ENCODE peak calls at places on chromosomes 11 and 22, in six cellular contexts. V, R, G, Q, Y and H are unnamed samples.

GRCh38 chr22:25745341-25746011 is 3.5 kb downstream of the MYO18B start:
- DNase-seq in G (no peak), Y (peak), V (no peak), Q (no peak), R (no peak), H (no peak)

GRCh38 chr11:26234451-26234850 is 97.5 kb upstream of the ANO3 start:
- DNase-seq in R (no peak), G (no peak), V (no peak), Q (no peak), Y (peak), H (no peak)

GRCh38 chr11:90650124-90650523 is 427.3 kb upstream of the CHORDC1 start:
- DNase-seq in G (no peak), Y (no peak), Q (no peak), V (no peak), R (no peak), H (no peak)

GRCh38 chr11:12900496-12900895 is 108.6 kb upstream of the RASSF10 start:
- DNase-seq in G (no peak), Q (no peak), R (no peak), V (no peak), Y (peak), H (no peak)

GRCh38 chr11:118251858-118252652 is at the start of gene MPZL3:
- DNase-seq in R (peak), G (peak), Q (peak), V (peak), Y (peak), H (peak)

GRCh38 chr11:130849215-130849568 is 67.1 kb downstream of the SNX19 start:
- DNase-seq in R (no peak), V (no peak), Y (peak), Q (no peak), G (no peak), H (no peak)

GRCh38 chr22:28017558-28017820 is 98.4 kb upstream of the PITPNB start:
- DNase-seq in Y (no peak), Q (no peak), V (no peak), G (no peak), R (no peak), H (no peak)

GRCh38 chr11:81658722-81659121 is 1074.9 kb downstream of the FAM181B start:
- DNase-seq in Y (peak), R (no peak), Q (no peak), V (peak), G (peak), H (no peak)

GRCh38 chr11:120137187-120137610 is 714 bp downstream of the TRIM29 start:
- DNase-seq in V (no peak), Y (no peak), R (no peak), G (no peak), Q (peak), H (no peak)

GRCh38 chr11:62909107-62909894 is 11.9 kb downstream of the CHRM1 start:
- DNase-seq in Q (peak), G (peak), Y (peak), V (peak), R (peak), H (no peak)

GRCh38 chr11:86291466-86292262 is 10.4 kb upstream of the HIKESHI start:
- DNase-seq in Q (peak), G (peak), Y (peak), R (peak), V (peak), H (peak)

GRCh38 chr22:25067851-25068421 is 115.4 kb downstream of the KIAA1671 start:
- DNase-seq in V (no peak), G (no peak), Y (no peak), Q (no peak), R (no peak), H (peak)

GRCh38 chr11:73163638-73164174 is 21.6 kb upstream of the FCHSD2 start:
- DNase-seq in R (no peak), V (no peak), Q (no peak), Y (no peak), G (no peak), H (no peak)

GRCh38 chr11:66130978-66131377 is 60.9 kb downstream of the PACS1 start:
- DNase-seq in V (no peak), Q (no peak), Y (no peak), R (no peak), G (no peak), H (no peak)

GRCh38 chr11:11977206-11977938 is 31.1 kb downstream of the DKK3 start:
- DNase-seq in V (no peak), R (peak), Q (peak), G (peak), Y (peak), H (no peak)

GRCh38 chr11:80533463-80533862 is 1092.6 kb upstream of the TENM4 start:
- DNase-seq in V (no peak), Q (no peak), R (no peak), Y (no peak), G (peak), H (no peak)

GRCh38 chr11:64566042-64566914 is 24.7 kb upstream of the SLC22A12 start:
- DNase-seq in Q (peak), R (peak), V (peak), G (peak), Y (peak), H (no peak)

GRCh38 chr11:26783997-26784396 is 62.1 kb upstream of the SLC5A12 start:
- DNase-seq in V (no peak), Y (no peak), Q (no peak), R (no peak), G (no peak), H (no peak)

GRCh38 chr11:35033011-35033410 is 106.0 kb upstream of the CD44 start:
- DNase-seq in V (no peak), Q (peak), G (no peak), R (no peak), Y (no peak), H (no peak)

GRCh38 chr11:74687237-74688005 is 43.8 kb downstream of the CHRDL2 start:
- DNase-seq in V (peak), Y (peak), G (no peak), Q (no peak), R (no peak), H (no peak)

GRCh38 chr11:64372802-64373597 is 14.0 kb downstream of the RPS6KA4 start:
- DNase-seq in R (no peak), Y (peak), Q (no peak), G (peak), V (peak), H (no peak)

GRCh38 chr11:119990306-119991021 is 147.4 kb downstream of the TRIM29 start:
- DNase-seq in Q (no peak), V (no peak), G (no peak), R (no peak), Y (peak), H (no peak)

GRCh38 chr11:71525938-71526495 is 1.1 kb upstream of the KRTAP5-7 start:
- DNase-seq in G (no peak), V (no peak), Q (no peak), R (no peak), Y (no peak), H (no peak)

GRCh38 chr11:16945671-16946469 is 68.3 kb downstream of the PLEKHA7 start:
- DNase-seq in G (peak), R (peak), V (peak), Y (peak), Q (peak), H (peak)

GRCh38 chr11:74338963-74339362 is 27.5 kb upstream of the P4HA3 start:
- DNase-seq in Q (no peak), R (no peak), Y (no peak), G (no peak), V (no peak), H (no peak)

GRCh38 chr11:97247601-97248000 is 857.8 kb downstream of the JRKL start:
- DNase-seq in V (no peak), Q (no peak), R (no peak), G (no peak), Y (no peak), H (no peak)

GRCh38 chr11:34281256-34281655 is 76.6 kb downstream of the ABTB2 start:
- DNase-seq in V (no peak), Q (no peak), G (no peak), R (no peak), Y (peak), H (no peak)

GRCh38 chr22:26586556-26587325 is 3.2 kb downstream of the TPST2 start:
- DNase-seq in Y (no peak), Q (no peak), G (no peak), V (no peak), R (no peak), H (peak)

GRCh38 chr11:99934008-99934407 is 753.1 kb upstream of the ARHGAP42 start:
- DNase-seq in Y (peak), Q (no peak), V (no peak), G (no peak), R (no peak), H (no peak)

GRCh38 chr22:47782461-47783075 is 1020.1 kb downstream of the TBC1D22A start:
- DNase-seq in G (no peak), V (no peak), R (no peak), Q (no peak), Y (no peak), H (no peak)

GRCh38 chr11:65503923-65504670 is 5.3 kb downstream of the MALAT1 start:
- DNase-seq in R (no peak), V (peak), Y (peak), G (no peak), Q (no peak), H (no peak)

GRCh38 chr11:118264568-118265470 is 722 bp upstream of the MPZL2 start:
- DNase-seq in Q (no peak), Y (no peak), G (peak), R (no peak), V (no peak), H (no peak)

GRCh38 chr11:17921620-17922473 is 91.0 kb downstream of the SERGEF start:
- DNase-seq in V (peak), Q (no peak), Y (peak), G (no peak), R (no peak), H (no peak)

GRCh38 chr11:117144477-117145392 is 648 bp downstream of the PAFAH1B2 start:
- DNase-seq in Q (peak), R (peak), G (peak), Y (peak), V (peak), H (no peak)

GRCh38 chr11:47398011-47398410 is 10.4 kb upstream of the SLC39A13 start:
- DNase-seq in V (no peak), R (no peak), Q (no peak), G (no peak), Y (no peak), H (no peak)

GRCh38 chr22:29205598-29206371 is at the start of gene EMID1:
- DNase-seq in Y (peak), Q (no peak), R (peak), G (peak), V (peak), H (peak)
- TF ChIP-seq CTCF in Y (peak), Q (no peak), R (peak), G (no peak), V (peak), H (no peak)

GRCh38 chr11:129375731-129376657 is at the start of gene BARX2:
- DNase-seq in Y (peak), G (peak), R (peak), V (no peak), Q (peak), H (no peak)
- TF ChIP-seq CTCF in Y (peak), G (peak), R (peak), V (no peak), Q (peak), H (no peak)

GRCh38 chr22:22802346-22802970 is 85.2 kb upstream of the IGLL5 start:
- DNase-seq in V (peak), R (no peak), Q (peak), Y (peak), G (peak), H (no peak)
- TF ChIP-seq CTCF in V (peak), R (no peak), Q (peak), Y (peak), G (peak), H (peak)

DNA sequence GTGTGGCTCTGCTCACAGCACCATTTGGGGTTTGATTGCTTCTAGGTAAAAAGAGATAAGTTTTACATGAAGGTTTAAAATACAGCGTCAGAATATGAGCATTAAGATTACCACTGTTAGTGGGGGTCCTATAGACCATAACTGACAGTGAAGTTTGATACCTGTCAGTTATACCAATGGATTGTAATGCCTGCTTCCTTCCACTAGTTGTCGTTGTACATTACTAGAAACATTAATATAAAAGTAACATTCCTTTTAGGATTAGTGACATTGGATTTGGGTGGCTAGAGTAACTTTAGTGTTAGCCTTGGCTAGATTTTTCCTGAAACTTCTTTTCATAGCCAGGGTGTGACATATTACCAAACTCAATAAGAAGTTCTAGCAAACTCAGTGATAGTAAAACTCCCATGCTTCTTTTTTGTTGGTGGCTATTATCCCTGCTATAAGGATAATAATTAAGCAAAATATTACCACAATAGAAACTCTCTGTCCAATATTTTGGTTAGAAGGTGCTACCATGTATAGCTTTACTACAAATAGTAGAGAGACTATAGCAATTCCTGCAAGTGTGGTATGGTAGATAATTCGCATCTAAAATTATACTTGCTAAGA is 57.1 kb downstream of the FAM181B start:
- DNase-seq in R (no peak), V (no peak), Q (no peak), Y (no peak), G (peak), H (no peak)
- TF ChIP-seq CTCF in R (peak), V (peak), Q (no peak), Y (peak), G (peak), H (peak)

GRCh38 chr22:23240639-23241389 is 60.5 kb downstream of the BCR start:
- DNase-seq in Q (no peak), Y (peak), V (peak), R (no peak), G (peak), H (no peak)

GRCh38 chr22:23243859-23244689 is 63.8 kb downstream of the BCR start:
- DNase-seq in V (no peak), Y (no peak), G (no peak), Q (no peak), R (no peak), H (no peak)

GRCh38 chr22:23241562-23242472 is 61.5 kb downstream of the BCR start:
- DNase-seq in V (no peak), R (no peak), G (no peak), Q (no peak), Y (no peak), H (no peak)

GRCh38 chr22:23243006-23243573 is 62.8 kb downstream of the BCR start:
- DNase-seq in Q (no peak), V (no peak), Y (no peak), R (no peak), G (peak), H (peak)

GRCh38 chr22:23242473-23243001 is 62.2 kb downstream of the BCR start:
- DNase-seq in G (peak), Q (no peak), R (no peak), V (no peak), Y (no peak), H (no peak)
- TF ChIP-seq CTCF in G (no peak), Q (no peak), R (no peak), V (no peak), Y (no peak), H (no peak)

GRCh38 chr11:57275582-57275981 is 38.5 kb upstream of the APLNR start:
- DNase-seq in R (no peak), V (no peak), Y (peak), G (no peak), Q (no peak), H (no peak)

GRCh38 chr11:57277845-57278720 is 41.0 kb upstream of the APLNR start:
- DNase-seq in Q (peak), R (peak), G (peak), V (peak), Y (peak), H (no peak)

GRCh38 chr11:57274904-57275498 is 38.0 kb upstream of the APLNR start:
- DNase-seq in G (no peak), Q (no peak), Y (peak), V (no peak), R (no peak), H (no peak)

GRCh38 chr11:57276857-57277505 is 39.9 kb upstream of the APLNR start:
- DNase-seq in Q (no peak), V (peak), R (no peak), G (no peak), Y (peak), H (no peak)

GRCh38 chr11:57276169-57276854 is 39.3 kb upstream of the APLNR start:
- DNase-seq in Q (no peak), R (no peak), G (no peak), V (no peak), Y (no peak), H (no peak)
- TF ChIP-seq CTCF in Q (no peak), R (no peak), G (no peak), V (no peak), Y (no peak), H (no peak)